ENCODE peak calls at places on chromosome 21, in six cellular contexts. One of them, this sample, is unnamed.

GRCh38 chr21:16536661-16537359 is 807.0 kb downstream of the USP25 start:
- DNase-seq in kidney: no peak
- DNase-seq in stimulated activated CD8-positive, alpha-beta memory T cell treated with anti-CD3 and anti-CD28 coated beads, Interleukin-4, amount 100 ng/mL, for 1 hour: no peak
- DNase-seq in activated CD4-positive, CD25-positive, alpha-beta regulatory T cell treated with anti-CD3 and anti-CD28 coated beads, Interleukin-2, amount 50 U/mL, for 72 hours: no peak
- DNase-seq in substantia nigra: no peak
- DNase-seq in stimulated activated CD4-positive, alpha-beta T cell treated with anti-CD3 and anti-CD28 coated beads, Interleukin-4, amount 100 ng/mL, for 24 hours: no peak
- DNase-seq in this sample: no peak

GRCh38 chr21:30718239-30718909 is at the start of gene KRTAP21-3:
- DNase-seq in substantia nigra: no peak
- DNase-seq in activated CD4-positive, CD25-positive, alpha-beta regulatory T cell treated with anti-CD3 and anti-CD28 coated beads, Interleukin-2, amount 50 U/mL, for 72 hours: no peak
- DNase-seq in stimulated activated CD8-positive, alpha-beta memory T cell treated with anti-CD3 and anti-CD28 coated beads, Interleukin-4, amount 100 ng/mL, for 1 hour: no peak
- DNase-seq in stimulated activated CD4-positive, alpha-beta T cell treated with anti-CD3 and anti-CD28 coated beads, Interleukin-4, amount 100 ng/mL, for 24 hours: peak; percentile 26
- DNase-seq in kidney: no peak
- DNase-seq in this sample: no peak

GRCh38 chr21:29555601-29556000 is 256.9 kb downstream of the BACH1 start:
- DNase-seq in substantia nigra: no peak
- DNase-seq in stimulated activated CD4-positive, alpha-beta T cell treated with anti-CD3 and anti-CD28 coated beads, Interleukin-4, amount 100 ng/mL, for 24 hours: no peak
- DNase-seq in activated CD4-positive, CD25-positive, alpha-beta regulatory T cell treated with anti-CD3 and anti-CD28 coated beads, Interleukin-2, amount 50 U/mL, for 72 hours: no peak
- DNase-seq in stimulated activated CD8-positive, alpha-beta memory T cell treated with anti-CD3 and anti-CD28 coated beads, Interleukin-4, amount 100 ng/mL, for 1 hour: no peak
- DNase-seq in kidney: no peak
- DNase-seq in this sample: no peak

GRCh38 chr21:38912355-38912619 is 106.6 kb downstream of the ETS2 start:
- DNase-seq in activated CD4-positive, CD25-positive, alpha-beta regulatory T cell treated with anti-CD3 and anti-CD28 coated beads, Interleukin-2, amount 50 U/mL, for 72 hours: no peak
- DNase-seq in substantia nigra: no peak
- DNase-seq in stimulated activated CD8-positive, alpha-beta memory T cell treated with anti-CD3 and anti-CD28 coated beads, Interleukin-4, amount 100 ng/mL, for 1 hour: no peak
- DNase-seq in stimulated activated CD4-positive, alpha-beta T cell treated with anti-CD3 and anti-CD28 coated beads, Interleukin-4, amount 100 ng/mL, for 24 hours: no peak
- DNase-seq in kidney: no peak
- DNase-seq in this sample: no peak

GRCh38 chr21:34642211-34643075 is 26.4 kb upstream of the CLIC6 start:
- DNase-seq in activated CD4-positive, CD25-positive, alpha-beta regulatory T cell treated with anti-CD3 and anti-CD28 coated beads, Interleukin-2, amount 50 U/mL, for 72 hours: no peak
- DNase-seq in stimulated activated CD4-positive, alpha-beta T cell treated with anti-CD3 and anti-CD28 coated beads, Interleukin-4, amount 100 ng/mL, for 24 hours: no peak
- DNase-seq in kidney: no peak
- DNase-seq in stimulated activated CD8-positive, alpha-beta memory T cell treated with anti-CD3 and anti-CD28 coated beads, Interleukin-4, amount 100 ng/mL, for 1 hour: no peak
- DNase-seq in substantia nigra: no peak
- DNase-seq in this sample: no peak

GRCh38 chr21:44522753-44523204 is 17.2 kb downstream of the KRTAP10-1 start:
- DNase-seq in stimulated activated CD8-positive, alpha-beta memory T cell treated with anti-CD3 and anti-CD28 coated beads, Interleukin-4, amount 100 ng/mL, for 1 hour: no peak
- DNase-seq in substantia nigra: no peak
- DNase-seq in activated CD4-positive, CD25-positive, alpha-beta regulatory T cell treated with anti-CD3 and anti-CD28 coated beads, Interleukin-2, amount 50 U/mL, for 72 hours: no peak
- DNase-seq in stimulated activated CD4-positive, alpha-beta T cell treated with anti-CD3 and anti-CD28 coated beads, Interleukin-4, amount 100 ng/mL, for 24 hours: no peak
- DNase-seq in kidney: no peak
- DNase-seq in this sample: no peak

GRCh38 chr21:34992736-34993135 is 56.4 kb downstream of the RUNX1 start:
- DNase-seq in activated CD4-positive, CD25-positive, alpha-beta regulatory T cell treated with anti-CD3 and anti-CD28 coated beads, Interleukin-2, amount 50 U/mL, for 72 hours: no peak
- DNase-seq in stimulated activated CD8-positive, alpha-beta memory T cell treated with anti-CD3 and anti-CD28 coated beads, Interleukin-4, amount 100 ng/mL, for 1 hour: no peak
- DNase-seq in kidney: no peak
- DNase-seq in substantia nigra: no peak
- DNase-seq in stimulated activated CD4-positive, alpha-beta T cell treated with anti-CD3 and anti-CD28 coated beads, Interleukin-4, amount 100 ng/mL, for 24 hours: no peak
- DNase-seq in this sample: no peak

GRCh38 chr21:36120304-36120902 is 14.5 kb upstream of the CBR3 start:
- DNase-seq in substantia nigra: no peak
- DNase-seq in activated CD4-positive, CD25-positive, alpha-beta regulatory T cell treated with anti-CD3 and anti-CD28 coated beads, Interleukin-2, amount 50 U/mL, for 72 hours: no peak
- DNase-seq in stimulated activated CD4-positive, alpha-beta T cell treated with anti-CD3 and anti-CD28 coated beads, Interleukin-4, amount 100 ng/mL, for 24 hours: no peak
- DNase-seq in kidney: peak; percentile 91
- DNase-seq in stimulated activated CD8-positive, alpha-beta memory T cell treated with anti-CD3 and anti-CD28 coated beads, Interleukin-4, amount 100 ng/mL, for 1 hour: no peak
- DNase-seq in this sample: no peak

GRCh38 chr21:26169611-26170470 is 729 bp downstream of the APP start:
- DNase-seq in stimulated activated CD8-positive, alpha-beta memory T cell treated with anti-CD3 and anti-CD28 coated beads, Interleukin-4, amount 100 ng/mL, for 1 hour: no peak
- DNase-seq in activated CD4-positive, CD25-positive, alpha-beta regulatory T cell treated with anti-CD3 and anti-CD28 coated beads, Interleukin-2, amount 50 U/mL, for 72 hours: peak; percentile 50
- DNase-seq in stimulated activated CD4-positive, alpha-beta T cell treated with anti-CD3 and anti-CD28 coated beads, Interleukin-4, amount 100 ng/mL, for 24 hours: peak; percentile 40
- DNase-seq in substantia nigra: no peak
- DNase-seq in kidney: peak; percentile 85
- DNase-seq in this sample: peak; percentile 16

GRCh38 chr21:39908265-39908923 is 41.2 kb downstream of the PCP4 start:
- DNase-seq in stimulated activated CD4-positive, alpha-beta T cell treated with anti-CD3 and anti-CD28 coated beads, Interleukin-4, amount 100 ng/mL, for 24 hours: no peak
- DNase-seq in kidney: no peak
- DNase-seq in stimulated activated CD8-positive, alpha-beta memory T cell treated with anti-CD3 and anti-CD28 coated beads, Interleukin-4, amount 100 ng/mL, for 1 hour: no peak
- DNase-seq in activated CD4-positive, CD25-positive, alpha-beta regulatory T cell treated with anti-CD3 and anti-CD28 coated beads, Interleukin-2, amount 50 U/mL, for 72 hours: no peak
- DNase-seq in substantia nigra: no peak
- DNase-seq in this sample: no peak

GRCh38 chr21:32817206-32817605 is 45.7 kb upstream of the PAXBP1 start:
- DNase-seq in activated CD4-positive, CD25-positive, alpha-beta regulatory T cell treated with anti-CD3 and anti-CD28 coated beads, Interleukin-2, amount 50 U/mL, for 72 hours: no peak
- DNase-seq in stimulated activated CD8-positive, alpha-beta memory T cell treated with anti-CD3 and anti-CD28 coated beads, Interleukin-4, amount 100 ng/mL, for 1 hour: no peak
- DNase-seq in stimulated activated CD4-positive, alpha-beta T cell treated with anti-CD3 and anti-CD28 coated beads, Interleukin-4, amount 100 ng/mL, for 24 hours: no peak
- DNase-seq in kidney: no peak
- DNase-seq in substantia nigra: no peak
- DNase-seq in this sample: no peak

GRCh38 chr21:42081931-42082381 is 10.8 kb downstream of the UMODL1 start:
- DNase-seq in substantia nigra: peak; percentile 30
- DNase-seq in stimulated activated CD8-positive, alpha-beta memory T cell treated with anti-CD3 and anti-CD28 coated beads, Interleukin-4, amount 100 ng/mL, for 1 hour: no peak
- DNase-seq in activated CD4-positive, CD25-positive, alpha-beta regulatory T cell treated with anti-CD3 and anti-CD28 coated beads, Interleukin-2, amount 50 U/mL, for 72 hours: no peak
- DNase-seq in stimulated activated CD4-positive, alpha-beta T cell treated with anti-CD3 and anti-CD28 coated beads, Interleukin-4, amount 100 ng/mL, for 24 hours: no peak
- DNase-seq in kidney: peak; percentile 54
- DNase-seq in this sample: no peak

GRCh38 chr21:22554690-22555316 is 1556.6 kb downstream of the NCAM2 start:
- DNase-seq in kidney: no peak
- DNase-seq in stimulated activated CD8-positive, alpha-beta memory T cell treated with anti-CD3 and anti-CD28 coated beads, Interleukin-4, amount 100 ng/mL, for 1 hour: no peak
- DNase-seq in stimulated activated CD4-positive, alpha-beta T cell treated with anti-CD3 and anti-CD28 coated beads, Interleukin-4, amount 100 ng/mL, for 24 hours: no peak
- DNase-seq in activated CD4-positive, CD25-positive, alpha-beta regulatory T cell treated with anti-CD3 and anti-CD28 coated beads, Interleukin-2, amount 50 U/mL, for 72 hours: no peak
- DNase-seq in substantia nigra: no peak
- DNase-seq in this sample: no peak

GRCh38 chr21:34017127-34017961 is 56.0 kb upstream of the MRPS6 start:
- DNase-seq in stimulated activated CD4-positive, alpha-beta T cell treated with anti-CD3 and anti-CD28 coated beads, Interleukin-4, amount 100 ng/mL, for 24 hours: no peak
- DNase-seq in kidney: no peak
- DNase-seq in substantia nigra: no peak
- DNase-seq in activated CD4-positive, CD25-positive, alpha-beta regulatory T cell treated with anti-CD3 and anti-CD28 coated beads, Interleukin-2, amount 50 U/mL, for 72 hours: no peak
- DNase-seq in stimulated activated CD8-positive, alpha-beta memory T cell treated with anti-CD3 and anti-CD28 coated beads, Interleukin-4, amount 100 ng/mL, for 1 hour: no peak
- DNase-seq in this sample: no peak

GRCh38 chr21:35428489-35428888 is 379.4 kb upstream of the RUNX1 start:
- DNase-seq in activated CD4-positive, CD25-positive, alpha-beta regulatory T cell treated with anti-CD3 and anti-CD28 coated beads, Interleukin-2, amount 50 U/mL, for 72 hours: no peak
- DNase-seq in kidney: no peak
- DNase-seq in substantia nigra: no peak
- DNase-seq in stimulated activated CD8-positive, alpha-beta memory T cell treated with anti-CD3 and anti-CD28 coated beads, Interleukin-4, amount 100 ng/mL, for 1 hour: no peak
- DNase-seq in stimulated activated CD4-positive, alpha-beta T cell treated with anti-CD3 and anti-CD28 coated beads, Interleukin-4, amount 100 ng/mL, for 24 hours: peak; percentile 50
- DNase-seq in this sample: no peak

GRCh38 chr21:40120944-40121575 is 253.8 kb downstream of the PCP4 start:
- DNase-seq in stimulated activated CD4-positive, alpha-beta T cell treated with anti-CD3 and anti-CD28 coated beads, Interleukin-4, amount 100 ng/mL, for 24 hours: no peak
- DNase-seq in kidney: no peak
- DNase-seq in substantia nigra: no peak
- DNase-seq in stimulated activated CD8-positive, alpha-beta memory T cell treated with anti-CD3 and anti-CD28 coated beads, Interleukin-4, amount 100 ng/mL, for 1 hour: no peak
- DNase-seq in activated CD4-positive, CD25-positive, alpha-beta regulatory T cell treated with anti-CD3 and anti-CD28 coated beads, Interleukin-2, amount 50 U/mL, for 72 hours: no peak
- DNase-seq in this sample: no peak

GRCh38 chr21:33551664-33552063 is 8.8 kb downstream of the SON start:
- DNase-seq in stimulated activated CD4-positive, alpha-beta T cell treated with anti-CD3 and anti-CD28 coated beads, Interleukin-4, amount 100 ng/mL, for 24 hours: no peak
- DNase-seq in stimulated activated CD8-positive, alpha-beta memory T cell treated with anti-CD3 and anti-CD28 coated beads, Interleukin-4, amount 100 ng/mL, for 1 hour: no peak
- DNase-seq in activated CD4-positive, CD25-positive, alpha-beta regulatory T cell treated with anti-CD3 and anti-CD28 coated beads, Interleukin-2, amount 50 U/mL, for 72 hours: no peak
- DNase-seq in kidney: no peak
- DNase-seq in substantia nigra: no peak
- DNase-seq in this sample: no peak

GRCh38 chr21:45508607-45509565 is 33.4 kb downstream of the SLC19A1 start:
- DNase-seq in stimulated activated CD4-positive, alpha-beta T cell treated with anti-CD3 and anti-CD28 coated beads, Interleukin-4, amount 100 ng/mL, for 24 hours: no peak
- DNase-seq in activated CD4-positive, CD25-positive, alpha-beta regulatory T cell treated with anti-CD3 and anti-CD28 coated beads, Interleukin-2, amount 50 U/mL, for 72 hours: no peak
- DNase-seq in kidney: peak; percentile 74
- DNase-seq in substantia nigra: no peak
- DNase-seq in stimulated activated CD8-positive, alpha-beta memory T cell treated with anti-CD3 and anti-CD28 coated beads, Interleukin-4, amount 100 ng/mL, for 1 hour: no peak
- DNase-seq in this sample: no peak

GRCh38 chr21:43311303-43311817 is 115.6 kb downstream of the SIK1 start:
- DNase-seq in activated CD4-positive, CD25-positive, alpha-beta regulatory T cell treated with anti-CD3 and anti-CD28 coated beads, Interleukin-2, amount 50 U/mL, for 72 hours: no peak
- DNase-seq in substantia nigra: no peak
- DNase-seq in stimulated activated CD4-positive, alpha-beta T cell treated with anti-CD3 and anti-CD28 coated beads, Interleukin-4, amount 100 ng/mL, for 24 hours: no peak
- DNase-seq in stimulated activated CD8-positive, alpha-beta memory T cell treated with anti-CD3 and anti-CD28 coated beads, Interleukin-4, amount 100 ng/mL, for 1 hour: no peak
- DNase-seq in kidney: peak; percentile 41
- DNase-seq in this sample: no peak

GRCh38 chr21:33067457-33067856 is 2.5 kb upstream of the OLIG1 start:
- DNase-seq in substantia nigra: no peak
- DNase-seq in stimulated activated CD8-positive, alpha-beta memory T cell treated with anti-CD3 and anti-CD28 coated beads, Interleukin-4, amount 100 ng/mL, for 1 hour: no peak
- DNase-seq in kidney: no peak
- DNase-seq in stimulated activated CD4-positive, alpha-beta T cell treated with anti-CD3 and anti-CD28 coated beads, Interleukin-4, amount 100 ng/mL, for 24 hours: no peak
- DNase-seq in activated CD4-positive, CD25-positive, alpha-beta regulatory T cell treated with anti-CD3 and anti-CD28 coated beads, Interleukin-2, amount 50 U/mL, for 72 hours: no peak
- DNase-seq in this sample: no peak

GRCh38 chr21:40186036-40186435 is 318.8 kb downstream of the PCP4 start:
- DNase-seq in stimulated activated CD4-positive, alpha-beta T cell treated with anti-CD3 and anti-CD28 coated beads, Interleukin-4, amount 100 ng/mL, for 24 hours: no peak
- DNase-seq in substantia nigra: no peak
- DNase-seq in stimulated activated CD8-positive, alpha-beta memory T cell treated with anti-CD3 and anti-CD28 coated beads, Interleukin-4, amount 100 ng/mL, for 1 hour: no peak
- DNase-seq in activated CD4-positive, CD25-positive, alpha-beta regulatory T cell treated with anti-CD3 and anti-CD28 coated beads, Interleukin-2, amount 50 U/mL, for 72 hours: no peak
- DNase-seq in kidney: peak; percentile 78
- DNase-seq in this sample: no peak

GRCh38 chr21:9758888-9759287 is 762.5 kb upstream of the TPTE start:
- DNase-seq in kidney: peak; percentile 80
- DNase-seq in stimulated activated CD4-positive, alpha-beta T cell treated with anti-CD3 and anti-CD28 coated beads, Interleukin-4, amount 100 ng/mL, for 24 hours: no peak
- DNase-seq in activated CD4-positive, CD25-positive, alpha-beta regulatory T cell treated with anti-CD3 and anti-CD28 coated beads, Interleukin-2, amount 50 U/mL, for 72 hours: no peak
- DNase-seq in substantia nigra: no peak
- DNase-seq in stimulated activated CD8-positive, alpha-beta memory T cell treated with anti-CD3 and anti-CD28 coated beads, Interleukin-4, amount 100 ng/mL, for 1 hour: no peak
- DNase-seq in this sample: no peak

GRCh38 chr21:43995521-43996105 is 16.5 kb upstream of the TRAPPC10 start:
- DNase-seq in substantia nigra: no peak
- DNase-seq in activated CD4-positive, CD25-positive, alpha-beta regulatory T cell treated with anti-CD3 and anti-CD28 coated beads, Interleukin-2, amount 50 U/mL, for 72 hours: no peak
- DNase-seq in stimulated activated CD4-positive, alpha-beta T cell treated with anti-CD3 and anti-CD28 coated beads, Interleukin-4, amount 100 ng/mL, for 24 hours: no peak
- DNase-seq in kidney: no peak
- DNase-seq in stimulated activated CD8-positive, alpha-beta memory T cell treated with anti-CD3 and anti-CD28 coated beads, Interleukin-4, amount 100 ng/mL, for 1 hour: no peak
- DNase-seq in this sample: no peak

GRCh38 chr21:34073749-34074282 is 438 bp downstream of the MRPS6 start:
- DNase-seq in activated CD4-positive, CD25-positive, alpha-beta regulatory T cell treated with anti-CD3 and anti-CD28 coated beads, Interleukin-2, amount 50 U/mL, for 72 hours: no peak
- DNase-seq in stimulated activated CD4-positive, alpha-beta T cell treated with anti-CD3 and anti-CD28 coated beads, Interleukin-4, amount 100 ng/mL, for 24 hours: peak; percentile 35
- DNase-seq in stimulated activated CD8-positive, alpha-beta memory T cell treated with anti-CD3 and anti-CD28 coated beads, Interleukin-4, amount 100 ng/mL, for 1 hour: no peak
- DNase-seq in kidney: peak; percentile 77
- DNase-seq in substantia nigra: no peak
- DNase-seq in this sample: peak; percentile 38

GRCh38 chr21:43805275-43805800 is 16.0 kb downstream of the RRP1 start:
- DNase-seq in kidney: no peak
- DNase-seq in substantia nigra: no peak
- DNase-seq in stimulated activated CD8-positive, alpha-beta memory T cell treated with anti-CD3 and anti-CD28 coated beads, Interleukin-4, amount 100 ng/mL, for 1 hour: no peak
- DNase-seq in stimulated activated CD4-positive, alpha-beta T cell treated with anti-CD3 and anti-CD28 coated beads, Interleukin-4, amount 100 ng/mL, for 24 hours: no peak
- DNase-seq in activated CD4-positive, CD25-positive, alpha-beta regulatory T cell treated with anti-CD3 and anti-CD28 coated beads, Interleukin-2, amount 50 U/mL, for 72 hours: no peak
- DNase-seq in this sample: no peak

GRCh38 chr21:36466061-36466511 is 13.8 kb downstream of the CLDN14 start:
- DNase-seq in stimulated activated CD4-positive, alpha-beta T cell treated with anti-CD3 and anti-CD28 coated beads, Interleukin-4, amount 100 ng/mL, for 24 hours: no peak
- DNase-seq in stimulated activated CD8-positive, alpha-beta memory T cell treated with anti-CD3 and anti-CD28 coated beads, Interleukin-4, amount 100 ng/mL, for 1 hour: no peak
- DNase-seq in activated CD4-positive, CD25-positive, alpha-beta regulatory T cell treated with anti-CD3 and anti-CD28 coated beads, Interleukin-2, amount 50 U/mL, for 72 hours: no peak
- DNase-seq in substantia nigra: no peak
- DNase-seq in kidney: no peak
- DNase-seq in this sample: no peak

GRCh38 chr21:16154961-16155360 is 425.2 kb downstream of the USP25 start:
- DNase-seq in stimulated activated CD8-positive, alpha-beta memory T cell treated with anti-CD3 and anti-CD28 coated beads, Interleukin-4, amount 100 ng/mL, for 1 hour: no peak
- DNase-seq in stimulated activated CD4-positive, alpha-beta T cell treated with anti-CD3 and anti-CD28 coated beads, Interleukin-4, amount 100 ng/mL, for 24 hours: no peak
- DNase-seq in activated CD4-positive, CD25-positive, alpha-beta regulatory T cell treated with anti-CD3 and anti-CD28 coated beads, Interleukin-2, amount 50 U/mL, for 72 hours: no peak
- DNase-seq in kidney: no peak
- DNase-seq in substantia nigra: no peak
- DNase-seq in this sample: no peak

GRCh38 chr21:32813265-32813903 is 41.8 kb upstream of the PAXBP1 start:
- DNase-seq in substantia nigra: no peak
- DNase-seq in stimulated activated CD8-positive, alpha-beta memory T cell treated with anti-CD3 and anti-CD28 coated beads, Interleukin-4, amount 100 ng/mL, for 1 hour: no peak
- DNase-seq in kidney: peak; percentile 85
- DNase-seq in stimulated activated CD4-positive, alpha-beta T cell treated with anti-CD3 and anti-CD28 coated beads, Interleukin-4, amount 100 ng/mL, for 24 hours: no peak
- DNase-seq in activated CD4-positive, CD25-positive, alpha-beta regulatory T cell treated with anti-CD3 and anti-CD28 coated beads, Interleukin-2, amount 50 U/mL, for 72 hours: no peak
- DNase-seq in this sample: no peak

GRCh38 chr21:17679002-17679600 is 66.4 kb upstream of the BTG3 start:
- DNase-seq in stimulated activated CD8-positive, alpha-beta memory T cell treated with anti-CD3 and anti-CD28 coated beads, Interleukin-4, amount 100 ng/mL, for 1 hour: no peak
- DNase-seq in stimulated activated CD4-positive, alpha-beta T cell treated with anti-CD3 and anti-CD28 coated beads, Interleukin-4, amount 100 ng/mL, for 24 hours: peak; percentile 18
- DNase-seq in substantia nigra: no peak
- DNase-seq in activated CD4-positive, CD25-positive, alpha-beta regulatory T cell treated with anti-CD3 and anti-CD28 coated beads, Interleukin-2, amount 50 U/mL, for 72 hours: no peak
- DNase-seq in kidney: no peak
- DNase-seq in this sample: no peak

GRCh38 chr21:26085100-26085499 is 85.5 kb downstream of the APP start:
- DNase-seq in stimulated activated CD8-positive, alpha-beta memory T cell treated with anti-CD3 and anti-CD28 coated beads, Interleukin-4, amount 100 ng/mL, for 1 hour: no peak
- DNase-seq in substantia nigra: no peak
- DNase-seq in activated CD4-positive, CD25-positive, alpha-beta regulatory T cell treated with anti-CD3 and anti-CD28 coated beads, Interleukin-2, amount 50 U/mL, for 72 hours: no peak
- DNase-seq in kidney: no peak
- DNase-seq in stimulated activated CD4-positive, alpha-beta T cell treated with anti-CD3 and anti-CD28 coated beads, Interleukin-4, amount 100 ng/mL, for 24 hours: no peak
- DNase-seq in this sample: no peak